ENCODE peak calls at places on chromosomes 1 and 21, in four cellular contexts. X, K, G and B are unnamed samples.

GRCh38 chr21:41878831-41879189 is 334 bp downstream of the PRDM15 start:
- DNase-seq in X (peak; percentile 89), K (peak; percentile 68), G (peak; percentile 45), B (peak; percentile 79)

GRCh38 chr21:31098576-31099005 is 60.3 kb upstream of the KRTAP19-8 start:
- DNase-seq in X (peak; percentile 54), K (peak; percentile 44), G (peak; percentile 18), B (peak; percentile 91)

GRCh38 chr1:89883030-89883379 is 62.2 kb downstream of the LRRC8D start:
- DNase-seq in X (no peak), K (no peak), G (no peak), B (no peak)

GRCh38 chr1:147076442-147076841 is 95.8 kb downstream of the PRKAB2 start:
- DNase-seq in X (no peak), K (no peak), G (no peak), B (no peak)

GRCh38 chr21:21612446-21612845 is 614.2 kb downstream of the NCAM2 start:
- DNase-seq in X (no peak), K (no peak), G (no peak), B (no peak)

GRCh38 chr1:4796161-4796998 is 142.0 kb downstream of the AJAP1 start:
- DNase-seq in X (no peak), K (no peak), G (no peak), B (no peak)

GRCh38 chr1:169106921-169107672 is 607 bp downstream of the ATP1B1 start:
- DNase-seq in X (peak; percentile 36), K (no peak), G (no peak), B (no peak)

GRCh38 chr1:51326839-51327238 is 3.5 kb downstream of the TTC39A start:
- DNase-seq in X (no peak), K (no peak), G (no peak), B (no peak)

GRCh38 chr1:212916395-212917133 is 33.8 kb upstream of the VASH2 start:
- DNase-seq in X (peak; percentile 36), K (no peak), G (peak; percentile 50), B (no peak)

GRCh38 chr21:40563845-40564717 is 282.9 kb downstream of the DSCAM start:
- DNase-seq in X (no peak), K (no peak), G (no peak), B (no peak)

GRCh38 chr1:94209425-94209824 is 28.0 kb downstream of the ARHGAP29 start:
- DNase-seq in X (no peak), K (no peak), G (peak; percentile 64), B (no peak)

GRCh38 chr1:196403803-196404690 is 204.2 kb downstream of the KCNT2 start:
- DNase-seq in X (no peak), K (no peak), G (no peak), B (no peak)

GRCh38 chr1:111976332-111976731 is 13.1 kb downstream of the KCND3 start:
- DNase-seq in X (no peak), K (no peak), G (peak; percentile 39), B (no peak)

GRCh38 chr1:209072481-209072880 is 511.0 kb upstream of the CAMK1G start:
- DNase-seq in X (no peak), K (no peak), G (no peak), B (no peak)

GRCh38 chr1:187788686-187789085 is 959.9 kb downstream of the PLA2G4A start:
- DNase-seq in X (no peak), K (no peak), G (no peak), B (no peak)

GRCh38 chr1:61253059-61253735 is 170.8 kb downstream of the NFIA start:
- DNase-seq in X (peak; percentile 49), K (peak; percentile 78), G (peak; percentile 66), B (no peak)

GRCh38 chr1:226656601-226657277 is 82.3 kb downstream of the ITPKB start:
- DNase-seq in X (no peak), K (no peak), G (no peak), B (no peak)

GRCh38 chr1:89539135-89539534 is 14.5 kb downstream of the LRRC8B start:
- DNase-seq in X (no peak), K (no peak), G (no peak), B (no peak)

GRCh38 chr1:52702886-52703787 is 5.0 kb upstream of the COA7 start:
- DNase-seq in X (peak; percentile 96), K (peak; percentile 92), G (peak; percentile 94), B (peak; percentile 84)

GRCh38 chr1:212284332-212284743 is 872 bp upstream of the PPP2R5A start:
- DNase-seq in X (no peak), K (no peak), G (no peak), B (no peak)

GRCh38 chr21:32494946-32495703 is 82.6 kb downstream of the EVA1C start:
- DNase-seq in X (peak; percentile 25), K (peak; percentile 36), G (no peak), B (no peak)
- TF ChIP-seq RAD21 in X (no peak), K (no peak), G (no peak), B (no peak)

DNA sequence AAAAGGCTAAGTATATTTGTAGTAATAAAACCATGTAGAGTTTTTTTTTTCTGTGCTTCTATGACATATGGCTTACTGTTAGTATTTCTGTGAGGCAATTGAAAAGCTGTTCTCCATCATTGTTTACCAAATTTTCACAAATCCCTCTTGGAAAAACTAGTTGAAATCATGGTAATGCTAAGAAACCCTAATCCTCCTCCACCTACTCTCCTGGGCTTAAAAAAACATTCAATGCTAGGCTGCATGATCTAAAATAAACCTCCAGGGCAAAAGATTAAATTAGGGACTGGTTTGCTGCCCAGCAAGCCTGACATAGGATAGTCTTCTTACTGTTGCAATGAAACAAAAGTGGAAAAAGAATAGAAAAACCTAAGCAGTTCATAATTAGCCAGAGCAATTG is 16.1 kb downstream of the C1orf52 start:
- DNase-seq in X (no peak), K (no peak), G (no peak), B (no peak)
- TF ChIP-seq PHF8 in X (no peak), K (no peak), G (no peak), B (no peak)

DNA sequence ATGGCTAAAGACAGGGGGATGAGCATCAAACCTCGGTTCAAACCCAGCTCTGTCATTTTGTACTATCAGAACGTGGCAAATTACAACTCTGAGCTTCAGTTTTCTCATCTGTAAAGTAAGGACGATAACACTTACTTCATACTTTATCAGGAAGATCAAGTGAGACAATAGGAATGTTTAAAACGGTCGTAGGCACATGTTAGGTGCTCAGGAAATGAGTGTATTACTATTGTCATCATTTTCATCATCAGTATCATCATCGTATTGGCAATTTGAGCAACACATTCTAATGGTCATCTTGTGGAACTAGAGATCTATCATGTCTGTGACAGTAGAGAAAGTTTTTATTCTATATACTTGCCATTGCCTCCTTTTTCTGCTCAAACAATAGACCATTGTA is 22.1 kb upstream of the GADD45A start:
- DNase-seq in X (no peak), K (no peak), G (no peak), B (no peak)
- TF ChIP-seq RAD21 in X (no peak), K (no peak), G (no peak), B (no peak)

GRCh38 chr1:15848929-15849774 is 1.6 kb downstream of the SPEN start:
- DNase-seq in X (peak; percentile 66), K (peak; percentile 86), G (peak; percentile 88), B (no peak)
- TF ChIP-seq PHF8 in X (peak; percentile 28), K (no peak), G (peak; percentile 9), B (peak; percentile 62)

GRCh38 chr21:46323227-46323709 is 402 bp downstream of the C21orf58 start:
- DNase-seq in X (no peak), K (no peak), G (no peak), B (no peak)

GRCh38 chr21:46324390-46325072 is 575 bp downstream of the PCNT start:
- DNase-seq in X (peak; percentile 96), K (peak; percentile 80), G (peak; percentile 42), B (peak; percentile 29)

GRCh38 chr21:46323710-46324389 is at the start of the genes C21orf58 and PCNT:
- DNase-seq in X (peak; percentile 99), K (peak; percentile 96), G (peak; percentile 92), B (peak; percentile 88)

GRCh38 chr21:46326110-46326703 is 2.3 kb downstream of the PCNT start:
- DNase-seq in X (no peak), K (no peak), G (peak; percentile 32), B (no peak)

GRCh38 chr21:46325073-46325912 is 1.3 kb downstream of the PCNT start:
- DNase-seq in X (peak; percentile 62), K (peak; percentile 69), G (peak; percentile 35), B (peak; percentile 31)
- TF ChIP-seq RAD21 in X (peak; percentile 12), K (no peak), G (no peak), B (no peak)